ENCODE peak calls at places on chromosome 2, in four cellular contexts. U is choroid plexus epithelial cell, J is left ventricle myocardium inferior, T is Panc1. K is an unnamed sample.

GRCh38 chr2:174874081-174874480 is 109.8 kb upstream of the CHRNA1 start:
- DNase-seq in U (no peak), J (no peak), T (no peak), K (peak; percentile 78)

GRCh38 chr2:204019572-204020501 is 83.3 kb downstream of the ICOS start:
- DNase-seq in U (peak; percentile 20), J (no peak), T (no peak), K (no peak)

GRCh38 chr2:67790622-67791021 is 272.2 kb downstream of the C1D start:
- DNase-seq in U (peak; percentile 91), J (no peak), T (no peak), K (no peak)

GRCh38 chr2:70321377-70321776 is 19.5 kb upstream of the FAM136A start:
- DNase-seq in U (no peak), J (no peak), T (no peak), K (no peak)

GRCh38 chr2:68365087-68365486 is at the start of gene PLEK:
- DNase-seq in U (peak; percentile 7), J (peak; percentile 56), T (no peak), K (no peak)

GRCh38 chr2:29879456-29879855 is 41.9 kb downstream of the ALK start:
- DNase-seq in U (no peak), J (no peak), T (no peak), K (no peak)

GRCh38 chr2:71801969-71802368 is 345.7 kb downstream of the CYP26B1 start:
- DNase-seq in U (peak; percentile 77), J (peak; percentile 69), T (no peak), K (no peak)

GRCh38 chr2:44952143-44952805 is 10.8 kb downstream of the SIX3 start:
- DNase-seq in U (peak; percentile 69), J (no peak), T (no peak), K (no peak)

GRCh38 chr2:71410716-71411115 is 42.6 kb upstream of the DYSF start:
- DNase-seq in U (no peak), J (no peak), T (no peak), K (no peak)

GRCh38 chr2:141767051-141767450 is 363.8 kb downstream of the LRP1B start:
- DNase-seq in U (peak; percentile 93), J (no peak), T (no peak), K (no peak)

GRCh38 chr2:149826471-149827125 is 239.0 kb upstream of the MMADHC start:
- DNase-seq in U (peak; percentile 33), J (no peak), T (no peak), K (no peak)

GRCh38 chr2:48319863-48320262 is 210.1 kb upstream of the STON1 start:
- DNase-seq in U (no peak), J (no peak), T (no peak), K (no peak)

GRCh38 chr2:207614824-207615223 is 10.4 kb downstream of the METTL21A start:
- DNase-seq in U (no peak), J (no peak), T (no peak), K (no peak)

GRCh38 chr2:19409001-19409400 is 50.6 kb upstream of the OSR1 start:
- DNase-seq in U (no peak), J (no peak), T (no peak), K (no peak)

GRCh38 chr2:38074047-38074774 is 1.7 kb downstream of the CYP1B1 start:
- DNase-seq in U (peak; percentile 57), J (peak; percentile 29), T (no peak), K (no peak)

GRCh38 chr2:235692076-235692475 is 198.2 kb downstream of the AGAP1 start:
- DNase-seq in U (no peak), J (no peak), T (no peak), K (no peak)

GRCh38 chr2:207847807-207848544 is 78.3 kb upstream of the FZD5 start:
- DNase-seq in U (peak; percentile 62), J (no peak), T (no peak), K (peak; percentile 98)

GRCh38 chr2:199556886-199557285 is 99.1 kb upstream of the SATB2 start:
- DNase-seq in U (no peak), J (no peak), T (no peak), K (no peak)

GRCh38 chr2:191015229-191015628 is 1.3 kb upstream of the STAT1 start:
- DNase-seq in U (no peak), J (no peak), T (no peak), K (no peak)

GRCh38 chr2:84631985-84632384 is 115.7 kb downstream of the DNAH6 start:
- DNase-seq in U (no peak), J (no peak), T (no peak), K (no peak)

GRCh38 chr2:224350703-224351102 is 51.2 kb downstream of the FAM124B start:
- DNase-seq in U (no peak), J (no peak), T (no peak), K (no peak)

GRCh38 chr2:165470351-165470750 is 853 bp downstream of the CSRNP3 start:
- DNase-seq in U (no peak), J (no peak), T (no peak), K (peak; percentile 62)

GRCh38 chr2:85886141-85886540 is 2.6 kb downstream of the ST3GAL5 start:
- DNase-seq in U (no peak), J (no peak), T (no peak), K (no peak)

GRCh38 chr2:85886585-85886984 is 2.2 kb downstream of the ST3GAL5 start:
- DNase-seq in U (peak; percentile 68), J (no peak), T (no peak), K (no peak)

GRCh38 chr2:85888020-85888744 is 608 bp downstream of the ST3GAL5 start:
- DNase-seq in U (no peak), J (no peak), T (no peak), K (no peak)

GRCh38 chr2:85888745-85889647 is at the start of gene ST3GAL5:
- DNase-seq in U (peak; percentile 87), J (peak; percentile 94), T (peak; percentile 64), K (peak; percentile 30)

DNA sequence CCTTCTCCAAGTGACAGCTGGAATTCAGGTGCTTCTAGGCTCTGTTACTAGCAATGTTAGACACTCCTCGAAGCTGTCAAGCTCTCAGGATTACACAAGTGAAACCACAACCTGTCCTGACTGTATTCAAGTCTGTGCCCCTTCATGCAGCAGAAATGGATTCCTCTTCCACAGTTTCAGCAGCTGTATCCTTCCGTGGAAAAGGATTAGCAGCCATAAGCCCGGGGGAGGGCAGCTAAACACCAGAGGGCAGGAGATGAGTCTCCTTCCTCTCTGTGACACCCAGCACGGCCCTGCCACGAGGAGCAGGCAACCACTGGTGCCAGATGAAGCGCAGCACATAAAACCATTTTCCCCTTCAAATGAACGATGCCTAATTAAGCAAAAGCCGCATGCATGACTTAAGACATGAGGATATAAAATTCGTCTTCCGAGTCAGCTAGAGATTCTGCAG is 1.2 kb downstream of the ST3GAL5 start:
- DNase-seq in U (peak; percentile 43), J (peak; percentile 57), T (no peak), K (no peak)
- TF ChIP-seq CTCF in U (peak; percentile 52), J (peak; percentile 53), T (no peak), K (peak; percentile 12)

DNA sequence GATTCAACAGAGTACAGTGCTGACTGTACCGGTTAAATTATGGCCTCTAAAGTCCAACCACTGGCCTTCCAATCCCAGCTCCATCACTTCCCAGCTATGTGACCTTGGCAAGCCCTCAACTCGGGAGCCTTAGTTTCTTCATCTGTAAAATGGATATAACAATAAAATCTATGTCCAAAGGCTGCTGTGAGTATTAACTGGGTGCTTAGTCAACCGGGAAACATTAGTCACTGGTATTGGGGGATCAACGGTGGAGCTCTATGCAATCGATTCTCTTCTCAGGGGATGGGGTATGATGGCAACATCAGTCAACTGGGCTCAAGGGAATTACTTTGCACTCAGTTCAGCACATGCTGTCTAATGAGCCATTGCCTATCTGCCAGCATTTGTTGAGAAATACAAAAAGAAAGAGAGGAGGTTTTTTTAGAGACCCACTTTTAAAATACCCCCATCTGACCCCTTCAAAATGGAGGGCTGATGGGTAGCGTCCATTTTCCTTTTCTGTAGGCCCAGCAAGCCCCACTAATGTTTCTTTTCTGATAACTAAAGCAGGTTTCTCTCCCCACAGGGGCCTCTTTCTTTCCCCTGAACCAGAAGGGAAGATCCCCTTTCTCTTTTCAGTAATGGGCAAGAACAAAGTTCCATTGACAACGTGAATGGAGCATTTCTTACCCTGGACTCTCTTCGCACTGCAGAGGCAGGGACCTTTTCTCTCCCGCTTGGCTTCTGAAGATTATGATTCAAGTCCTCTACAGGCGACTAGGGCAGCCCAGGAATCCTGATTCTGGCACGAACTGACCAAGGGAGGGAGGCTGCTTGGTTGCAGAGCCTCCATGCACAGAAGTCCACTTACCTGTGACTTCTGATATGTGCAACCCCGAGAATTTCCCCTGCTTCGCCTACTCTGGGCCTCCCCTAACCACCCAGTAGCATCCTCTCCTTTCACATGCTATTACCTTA is 8.7 kb upstream of the AGFG1 start:
- DNase-seq in U (no peak), J (no peak), T (no peak), K (no peak)
- H3K4me3 ChIP-seq in U (no peak overlapping the region), J (no peak overlapping the region), T (no peak overlapping the region), K (no peak overlapping the region)

GRCh38 chr2:116953-117352 is 70.6 kb upstream of the FAM110C start:
- DNase-seq in U (no peak), J (no peak), T (no peak), K (no peak)

GRCh38 chr2:110017-110416 is 63.7 kb upstream of the FAM110C start:
- DNase-seq in U (no peak), J (no peak), T (no peak), K (peak; percentile 57)

DNA sequence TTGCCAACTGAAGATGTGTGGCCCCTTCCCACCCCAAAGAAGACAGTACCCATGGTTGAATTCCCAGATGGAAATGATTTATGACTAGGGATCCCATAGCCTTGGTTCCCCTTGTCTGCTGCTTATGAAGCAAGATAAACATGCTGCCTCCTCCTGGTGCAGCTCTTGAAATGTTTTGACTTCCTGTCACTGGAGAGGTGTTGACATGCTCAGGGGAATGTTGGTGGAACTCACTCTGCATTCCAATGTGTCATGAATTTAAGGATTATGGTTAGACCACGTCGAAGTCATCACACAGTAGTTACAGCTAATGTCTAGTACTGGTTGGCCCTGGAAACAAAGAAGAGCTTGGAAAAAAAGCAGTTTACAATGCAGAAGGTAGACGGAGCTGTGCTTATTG is 69.0 kb upstream of the FAM110C start:
- DNase-seq in U (no peak), J (no peak), T (no peak), K (no peak)
- TF ChIP-seq CTCF in U (no peak), J (no peak), T (peak; percentile 9), K (peak; percentile 14)

GRCh38 chr2:168459256-168459655 is 3.2 kb downstream of the CERS6 start:
- DNase-seq in U (no peak), J (no peak), T (no peak), K (no peak)

GRCh38 chr2:168462543-168463045 is 6.5 kb downstream of the CERS6 start:
- DNase-seq in U (no peak), J (no peak), T (no peak), K (no peak)

GRCh38 chr2:168461178-168461941 is 5.3 kb downstream of the CERS6 start:
- DNase-seq in U (no peak), J (no peak), T (no peak), K (no peak)

GRCh38 chr2:168461942-168462331 is 5.9 kb downstream of the CERS6 start:
- DNase-seq in U (no peak), J (no peak), T (no peak), K (no peak)

GRCh38 chr2:168460561-168460960 is 4.5 kb downstream of the CERS6 start:
- DNase-seq in U (no peak), J (no peak), T (no peak), K (no peak)
- H3K4me3 ChIP-seq in U (no peak overlapping the region), J (no peak overlapping the region), T (no peak overlapping the region), K (no peak overlapping the region)